ENCODE peak calls at places on chromosomes 11 and 22, in six cellular contexts. One of them, this sample, is unnamed.
A peak's percentile ranks its signal among the peaks of the same experiment; 100 is the strongest.

GRCh38 chr11:100981196-100981824 is 148.3 kb downstream of the PGR start:
- DNase-seq in IMR-90: no peak
- DNase-seq in mesenchymal stem cell: no peak
- DNase-seq in H9: no peak
- DNase-seq in neuronal stem cell: no peak
- DNase-seq in trophoblast cell: no peak
- DNase-seq in this sample: no peak

GRCh38 chr11:30853470-30853869 is 267.3 kb upstream of the MPPED2 start:
- DNase-seq in IMR-90: no peak
- DNase-seq in mesenchymal stem cell: no peak
- DNase-seq in H9: no peak
- DNase-seq in neuronal stem cell: no peak
- DNase-seq in trophoblast cell: no peak
- DNase-seq in this sample: no peak

GRCh38 chr22:48489551-48490512 is 1337.8 kb downstream of the BRD1 start:
- DNase-seq in IMR-90: no peak
- DNase-seq in mesenchymal stem cell: no peak
- DNase-seq in H9: peak; percentile 30
- DNase-seq in neuronal stem cell: no peak
- DNase-seq in trophoblast cell: no peak
- DNase-seq in this sample: no peak

GRCh38 chr11:119756169-119756568 is 27.2 kb upstream of the NECTIN1 start:
- DNase-seq in IMR-90: no peak
- DNase-seq in mesenchymal stem cell: no peak
- DNase-seq in H9: no peak
- DNase-seq in neuronal stem cell: no peak
- DNase-seq in trophoblast cell: no peak
- DNase-seq in this sample: no peak

GRCh38 chr11:119306373-119306890 is 10.5 kb downstream of the MCAM start:
- DNase-seq in IMR-90: peak; percentile 42
- DNase-seq in mesenchymal stem cell: peak; percentile 50
- DNase-seq in H9: no peak
- DNase-seq in neuronal stem cell: no peak
- DNase-seq in trophoblast cell: peak; percentile 37
- DNase-seq in this sample: no peak

GRCh38 chr11:76962583-76963416 is 71.4 kb upstream of the B3GNT6 start:
- DNase-seq in IMR-90: no peak
- DNase-seq in mesenchymal stem cell: peak; percentile 9
- DNase-seq in H9: no peak
- DNase-seq in neuronal stem cell: no peak
- DNase-seq in trophoblast cell: no peak
- DNase-seq in this sample: no peak

GRCh38 chr11:2804701-2805387 is 80.7 kb downstream of the CDKN1C start:
- DNase-seq in IMR-90: no peak
- DNase-seq in mesenchymal stem cell: peak; percentile 29
- DNase-seq in H9: peak; percentile 26
- DNase-seq in neuronal stem cell: no peak
- DNase-seq in trophoblast cell: peak; percentile 40
- DNase-seq in this sample: peak; percentile 44

GRCh38 chr22:45164217-45165123 is 745 bp downstream of the NUP50 start:
- DNase-seq in IMR-90: no peak
- DNase-seq in mesenchymal stem cell: peak; percentile 42
- DNase-seq in H9: no peak
- DNase-seq in neuronal stem cell: peak; percentile 12
- DNase-seq in trophoblast cell: peak; percentile 42
- DNase-seq in this sample: peak; percentile 68

GRCh38 chr11:20125927-20126326 is 34.3 kb downstream of the DBX1 start:
- DNase-seq in IMR-90: peak; percentile 79
- DNase-seq in mesenchymal stem cell: peak; percentile 51
- DNase-seq in H9: no peak
- DNase-seq in neuronal stem cell: no peak
- DNase-seq in trophoblast cell: peak; percentile 32
- DNase-seq in this sample: no peak

GRCh38 chr11:44790211-44790610 is 63.4 kb downstream of the TSPAN18 start:
- DNase-seq in IMR-90: no peak
- DNase-seq in mesenchymal stem cell: no peak
- DNase-seq in H9: no peak
- DNase-seq in neuronal stem cell: no peak
- DNase-seq in trophoblast cell: no peak
- DNase-seq in this sample: no peak
- H3K14ac ChIP-seq in IMR-90: no peak overlapping the region
- H3K14ac ChIP-seq in mesenchymal stem cell: no peak overlapping the region
- H3K14ac ChIP-seq in H9: no peak overlapping the region
- H3K14ac ChIP-seq in neuronal stem cell: peak overlapping the region; percentile 77
- H3K14ac ChIP-seq in trophoblast cell: no peak overlapping the region
- H3K14ac ChIP-seq in this sample: peak overlapping the region; percentile 57

DNA sequence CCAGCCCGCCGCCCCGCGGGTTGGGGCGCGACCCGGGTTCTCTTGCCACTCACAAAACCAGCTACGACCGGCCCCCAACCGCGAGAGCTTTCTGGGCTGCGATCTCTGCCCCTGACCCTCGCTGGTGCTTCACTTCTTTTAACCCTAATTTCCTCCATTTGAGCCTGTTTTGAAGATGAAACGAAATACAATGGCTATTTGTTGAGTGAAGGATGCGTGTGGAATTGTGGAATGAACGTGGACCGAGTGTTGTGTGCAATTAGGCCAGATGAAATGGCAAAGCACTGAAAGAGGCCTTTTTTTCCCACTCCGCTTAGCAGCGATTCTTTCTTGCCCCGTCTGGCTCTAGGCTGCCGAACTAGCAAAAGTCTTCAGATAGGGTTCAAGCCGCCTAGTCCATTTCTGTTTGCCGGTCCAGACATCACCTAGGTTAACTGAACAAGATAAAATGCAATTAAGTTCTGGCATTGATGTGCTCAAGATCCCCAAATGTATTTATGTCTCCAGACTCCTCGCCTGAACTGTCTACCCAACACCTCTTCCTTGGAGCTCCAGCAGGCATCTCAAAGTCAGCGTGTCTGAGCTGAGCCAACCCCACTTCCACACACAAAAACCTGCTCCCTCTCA is 438 bp upstream of the TMEM184B start:
- DNase-seq in IMR-90: no peak
- DNase-seq in mesenchymal stem cell: peak; percentile 23
- DNase-seq in H9: peak; percentile 23
- DNase-seq in neuronal stem cell: no peak
- DNase-seq in trophoblast cell: no peak
- DNase-seq in this sample: no peak
- H3K18ac ChIP-seq in IMR-90: peak overlapping the region; percentile 74
- H3K18ac ChIP-seq in mesenchymal stem cell: peak overlapping the region; percentile 73
- H3K18ac ChIP-seq in H9: peak overlapping the region; percentile 1
- H3K18ac ChIP-seq in neuronal stem cell: peak overlapping the region; percentile 91
- H3K18ac ChIP-seq in trophoblast cell: peak overlapping the region; percentile 57
- H3K18ac ChIP-seq in this sample: peak overlapping the region; percentile 85

GRCh38 chr11:7484645-7485044 is 661 bp upstream of the OLFML1 start:
- DNase-seq in IMR-90: no peak
- DNase-seq in mesenchymal stem cell: no peak
- DNase-seq in H9: no peak
- DNase-seq in neuronal stem cell: no peak
- DNase-seq in trophoblast cell: peak; percentile 94
- DNase-seq in this sample: no peak
- H3K14ac ChIP-seq in IMR-90: no peak overlapping the region
- H3K14ac ChIP-seq in mesenchymal stem cell: no peak overlapping the region
- H3K14ac ChIP-seq in H9: no peak overlapping the region
- H3K14ac ChIP-seq in neuronal stem cell: no peak overlapping the region
- H3K14ac ChIP-seq in trophoblast cell: no peak overlapping the region
- H3K14ac ChIP-seq in this sample: no peak overlapping the region

GRCh38 chr22:35963237-35963810 is 65.3 kb downstream of the RBFOX2 start:
- DNase-seq in IMR-90: no peak
- DNase-seq in mesenchymal stem cell: no peak
- DNase-seq in H9: no peak
- DNase-seq in neuronal stem cell: no peak
- DNase-seq in trophoblast cell: no peak
- DNase-seq in this sample: no peak

GRCh38 chr22:35970601-35971417 is 57.8 kb downstream of the RBFOX2 start:
- DNase-seq in IMR-90: no peak
- DNase-seq in mesenchymal stem cell: no peak
- DNase-seq in H9: no peak
- DNase-seq in neuronal stem cell: no peak
- DNase-seq in trophoblast cell: no peak
- DNase-seq in this sample: no peak

GRCh38 chr22:35961480-35961902 is 67.1 kb downstream of the RBFOX2 start:
- DNase-seq in IMR-90: peak; percentile 90
- DNase-seq in mesenchymal stem cell: peak; percentile 80
- DNase-seq in H9: peak; percentile 80
- DNase-seq in neuronal stem cell: peak; percentile 79
- DNase-seq in trophoblast cell: no peak
- DNase-seq in this sample: peak; percentile 47

GRCh38 chr22:35967046-35967397 is 61.6 kb downstream of the RBFOX2 start:
- DNase-seq in IMR-90: no peak
- DNase-seq in mesenchymal stem cell: no peak
- DNase-seq in H9: no peak
- DNase-seq in neuronal stem cell: no peak
- DNase-seq in trophoblast cell: no peak
- DNase-seq in this sample: no peak

GRCh38 chr22:35966314-35967045 is 62.1 kb downstream of the RBFOX2 start:
- DNase-seq in IMR-90: peak; percentile 35
- DNase-seq in mesenchymal stem cell: no peak
- DNase-seq in H9: no peak
- DNase-seq in neuronal stem cell: no peak
- DNase-seq in trophoblast cell: peak; percentile 89
- DNase-seq in this sample: no peak
- H3K18ac ChIP-seq in IMR-90: no peak overlapping the region
- H3K18ac ChIP-seq in mesenchymal stem cell: no peak overlapping the region
- H3K18ac ChIP-seq in H9: no peak overlapping the region
- H3K18ac ChIP-seq in neuronal stem cell: no peak overlapping the region
- H3K18ac ChIP-seq in trophoblast cell: no peak overlapping the region
- H3K18ac ChIP-seq in this sample: no peak overlapping the region

DNA sequence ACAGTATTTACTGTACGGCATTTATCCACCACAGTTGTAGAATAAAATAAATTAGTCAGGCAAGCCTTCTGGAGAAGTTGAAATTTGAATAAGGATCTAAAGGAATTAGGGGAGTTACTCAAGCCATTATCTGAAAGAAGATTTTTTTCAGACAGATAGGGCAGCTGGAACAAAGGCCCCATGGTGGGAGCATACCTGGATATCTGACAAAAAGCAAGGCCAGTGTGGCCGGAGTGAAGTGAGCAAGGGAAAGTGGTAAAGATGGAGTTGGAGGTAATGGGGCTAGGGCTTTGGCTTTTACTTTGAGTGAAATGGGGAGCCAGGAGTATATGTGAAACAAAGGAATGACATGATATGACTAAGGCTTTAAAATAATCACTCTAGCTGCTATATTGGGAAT is 45.7 kb upstream of the PSMA1 start:
- DNase-seq in IMR-90: no peak
- DNase-seq in mesenchymal stem cell: no peak
- DNase-seq in H9: no peak
- DNase-seq in neuronal stem cell: no peak
- DNase-seq in trophoblast cell: no peak
- DNase-seq in this sample: no peak
- H3K14ac ChIP-seq in IMR-90: no peak overlapping the region
- H3K14ac ChIP-seq in mesenchymal stem cell: no peak overlapping the region
- H3K14ac ChIP-seq in H9: no peak overlapping the region
- H3K14ac ChIP-seq in neuronal stem cell: no peak overlapping the region
- H3K14ac ChIP-seq in trophoblast cell: no peak overlapping the region
- H3K14ac ChIP-seq in this sample: no peak overlapping the region

This sample was measured in H1.